ENCODE peak calls at places on chromosomes 7 and 10, in six cellular contexts. E is NCI-H146, C is dermis blood vessel endothelial cell, V is A549, A is thoracic aorta, N is mesenchymal stem cell. G is an unnamed sample.

GRCh38 chr10:101775273-101776131 is at the start of gene FGF8:
- DNase-seq in E (no peak), C (no peak), V (no peak), A (no peak), N (no peak), G (no peak)

GRCh38 chr7:139731802-139732470 is 45.9 kb downstream of the HIPK2 start:
- DNase-seq in A (peak; percentile 79), C (peak; percentile 88), V (peak; percentile 84), E (peak; percentile 3), N (peak; percentile 95), G (peak; percentile 88)

GRCh38 chr7:14197280-14197679 is 207.8 kb upstream of the ETV1 start:
- DNase-seq in E (peak; percentile 91), C (no peak), N (peak; percentile 6), A (no peak), V (no peak), G (peak; percentile 47)

GRCh38 chr7:5699951-5700384 is 81.5 kb downstream of the RNF216 start:
- DNase-seq in N (peak; percentile 68), A (no peak), E (peak; percentile 37), V (no peak), C (no peak), G (no peak)

GRCh38 chr7:15839415-15840100 is 153.1 kb upstream of the MEOX2 start:
- DNase-seq in A (no peak), E (no peak), C (peak; percentile 85), V (no peak), N (peak; percentile 46), G (peak; percentile 97)

GRCh38 chr7:149292101-149292823 is 30.3 kb downstream of the ZNF783 start:
- DNase-seq in E (no peak), A (no peak), C (no peak), V (no peak), N (no peak), G (peak; percentile 27)

GRCh38 chr10:58152698-58153263 is 114.9 kb downstream of the IPMK start:
- DNase-seq in V (peak; percentile 62), C (peak; percentile 59), A (no peak), N (peak; percentile 47), E (peak; percentile 55), G (peak; percentile 70)

GRCh38 chr10:132748545-132749427 is 37.2 kb downstream of the NKX6-2 start:
- DNase-seq in C (no peak), E (no peak), A (no peak), N (no peak), V (no peak), G (no peak)

GRCh38 chr10:97923057-97923456 is 73.4 kb downstream of the GOLGA7B start:
- DNase-seq in A (no peak), N (no peak), C (no peak), V (no peak), E (no peak), G (no peak)

GRCh38 chr7:141915565-141915964 is 634 bp upstream of the OR9A4 start:
- DNase-seq in N (no peak), A (no peak), V (no peak), E (no peak), C (no peak), G (no peak)

GRCh38 chr7:125061-125471 is 67.3 kb upstream of the FAM20C start:
- DNase-seq in V (no peak), A (no peak), N (no peak), E (no peak), C (no peak), G (no peak)

GRCh38 chr7:101399759-101400158 is 37.1 kb downstream of the COL26A1 start:
- DNase-seq in N (no peak), E (no peak), A (no peak), V (no peak), C (no peak), G (no peak)

GRCh38 chr10:116849271-116850057 is at the start of gene ENO4:
- DNase-seq in V (peak; percentile 89), E (peak; percentile 91), N (peak; percentile 88), A (no peak), C (peak; percentile 85), G (peak; percentile 93)

GRCh38 chr7:20365486-20365885 is 34.8 kb downstream of the ITGB8 start:
- DNase-seq in V (no peak), N (no peak), A (no peak), E (no peak), C (no peak), G (no peak)

GRCh38 chr7:7399707-7400106 is 136.0 kb downstream of the COL28A1 start:
- DNase-seq in E (no peak), A (no peak), C (no peak), V (no peak), N (no peak), G (no peak)

GRCh38 chr10:113007343-113007771 is 57.3 kb downstream of the TCF7L2 start:
- DNase-seq in C (no peak), E (no peak), V (no peak), A (no peak), N (no peak), G (no peak)

GRCh38 chr10:83917519-83918506 is 221.5 kb upstream of the GHITM start:
- DNase-seq in V (peak; percentile 26), C (no peak), N (peak; percentile 15), A (no peak), E (no peak), G (peak; percentile 65)

GRCh38 chr10:130745831-130746230 is 565.7 kb downstream of the TCERG1L start:
- DNase-seq in V (no peak), C (no peak), E (no peak), A (no peak), N (no peak), G (no peak)

GRCh38 chr10:84543948-84544347 is 215.6 kb downstream of the CCSER2 start:
- DNase-seq in C (no peak), N (peak; percentile 23), A (no peak), E (no peak), V (peak; percentile 58), G (no peak)

GRCh38 chr7:144728556-144728955 is 107.3 kb downstream of the TPK1 start:
- DNase-seq in N (no peak), C (no peak), E (no peak), A (no peak), V (no peak), G (no peak)

GRCh38 chr10:4775808-4776207 is 50.2 kb upstream of the AKR1E2 start:
- DNase-seq in C (peak; percentile 23), N (peak; percentile 84), V (peak; percentile 60), E (no peak), A (no peak), G (peak; percentile 50)

GRCh38 chr7:64892666-64893269 is 10.3 kb upstream of the ZNF273 start:
- DNase-seq in N (no peak), A (no peak), E (no peak), V (no peak), C (no peak), G (no peak)

GRCh38 chr7:822692-823276 is 9.5 kb upstream of the SUN1 start:
- DNase-seq in A (no peak), E (no peak), V (no peak), C (no peak), N (no peak), G (no peak)

G was measured in A673.